ENCODE peak calls at places on chromosomes 6 and 20, in eight cellular contexts. H is cardiac muscle cell; K is stimulated activated CD4-positive, alpha-beta T cell treated with anti-CD3 and anti-CD28 coated beads, Interleukin-1b, Interleukin-23, amount 100 ng/mL, for 1 hour; C is NCI-H2081 treated with DMSO at 0.1 percent for 48 hours; S is left cardiac atrium; Y is activated B cell treated with CpG ODN at 0.5 μM for 24 hours; T is effector memory CD8-positive, alpha-beta T cell; D is A172. I is an unnamed sample.

GRCh38 chr20:5674176-5674660 is 76.0 kb upstream of the SHLD1 start:
- DNase-seq in H (no peak), D (no peak), T (no peak), S (no peak), K (no peak), Y (no peak), C (no peak), I (no peak)

GRCh38 chr20:2873747-2874041 is 413 bp downstream of the PTPRA start:
- DNase-seq in H (peak; percentile 51), T (peak; percentile 57), K (no peak), C (no peak), S (peak; percentile 72), Y (no peak), D (peak; percentile 20), I (no peak)

GRCh38 chr20:16273812-16274560 is 299.3 kb downstream of the KIF16B start:
- DNase-seq in C (no peak), D (no peak), Y (no peak), H (no peak), S (no peak), K (no peak), T (no peak), I (no peak)

GRCh38 chr6:131948692-131949614 is 2.2 kb downstream of the CCN2 start:
- DNase-seq in T (no peak), K (no peak), Y (no peak), H (peak; percentile 80), D (peak; percentile 65), S (peak; percentile 25), C (no peak), I (no peak)

GRCh38 chr6:5746392-5747140 is 260.2 kb downstream of the NRN1 start:
- DNase-seq in S (no peak), D (no peak), C (no peak), K (no peak), Y (no peak), H (no peak), T (no peak), I (no peak)

GRCh38 chr6:13184547-13184946 is 143.8 kb downstream of the TBC1D7 start:
- DNase-seq in T (no peak), K (no peak), D (no peak), Y (no peak), H (no peak), C (no peak), S (no peak), I (no peak)

GRCh38 chr6:135402311-135402710 is 95.2 kb downstream of the AHI1 start:
- DNase-seq in D (no peak), Y (no peak), S (no peak), H (no peak), K (no peak), C (no peak), T (no peak), I (no peak)

GRCh38 chr20:58781138-58781537 is 69.6 kb downstream of the GNAS-AS1 start:
- DNase-seq in D (no peak), Y (no peak), H (no peak), C (no peak), K (no peak), S (no peak), T (no peak), I (no peak)

GRCh38 chr6:136593748-136594490 is 43.7 kb upstream of the MAP7 start:
- DNase-seq in D (peak; percentile 99), C (no peak), H (peak; percentile 98), Y (no peak), K (no peak), S (no peak), T (peak; percentile 17), I (no peak)

GRCh38 chr6:81683928-81684327 is 68.6 kb downstream of the TENT5A start:
- DNase-seq in C (no peak), K (no peak), D (peak; percentile 14), H (peak; percentile 8), S (no peak), T (no peak), Y (no peak), I (no peak)

GRCh38 chr6:48036316-48036715 is 74.7 kb downstream of the PTCHD4 start:
- DNase-seq in K (no peak), D (peak; percentile 41), C (no peak), H (peak; percentile 93), T (no peak), Y (no peak), S (no peak), I (no peak)

GRCh38 chr20:41101660-41102059 is 35.7 kb upstream of the PLCG1 start:
- DNase-seq in Y (no peak), S (no peak), C (no peak), K (no peak), H (no peak), D (no peak), T (no peak), I (no peak)